ENCODE peak calls at places on chromosomes 7 and 10, in seven cellular contexts. H is AG09319, F is stomach, P is adrenal gland, B is IMR-90, A is neural crest cell, I is HL-60. R is an unnamed sample.

GRCh38 chr7:88311675-88312036 is 5.0 kb upstream of the STEAP4 start:
- DNase-seq in H (no peak), F (no peak), P (no peak), B (no peak), A (no peak), I (no peak), R (no peak)

GRCh38 chr10:98833550-98833949 is 386.8 kb upstream of the HPS1 start:
- DNase-seq in H (no peak), F (no peak), P (no peak), B (no peak), A (no peak), I (no peak), R (no peak)

GRCh38 chr7:137715546-137715945 is 131.2 kb downstream of the DGKI start:
- DNase-seq in H (no peak), F (no peak), P (no peak), B (peak; percentile 36), A (no peak), I (no peak), R (no peak)

GRCh38 chr7:101667399-101667798 is 38.3 kb upstream of the MYL10 start:
- DNase-seq in H (no peak), F (no peak), P (no peak), B (no peak), A (no peak), I (no peak), R (no peak)

GRCh38 chr7:2281556-2281955 is 32.7 kb downstream of the SNX8 start:
- DNase-seq in H (no peak), F (no peak), P (peak; percentile 25), B (peak; percentile 55), A (no peak), I (no peak), R (no peak)

GRCh38 chr7:47432988-47433895 is 148.7 kb downstream of the TNS3 start:
- DNase-seq in H (no peak), F (no peak), P (peak; percentile 50), B (no peak), A (no peak), I (no peak), R (no peak)

GRCh38 chr10:99761395-99761794 is 21.0 kb upstream of the ABCC2 start:
- DNase-seq in H (no peak), F (no peak), P (no peak), B (no peak), A (no peak), I (no peak), R (no peak)

GRCh38 chr7:41763626-41764025 is 60.7 kb upstream of the INHBA start:
- DNase-seq in H (no peak), F (no peak), P (no peak), B (peak; percentile 1), A (no peak), I (no peak), R (no peak)

GRCh38 chr7:5872326-5872725 is 8.3 kb upstream of the OCM start:
- DNase-seq in H (no peak), F (no peak), P (no peak), B (peak; percentile 55), A (no peak), I (no peak), R (no peak)

GRCh38 chr10:68086011-68086410 is 10.9 kb upstream of the HERC4 start:
- DNase-seq in H (no peak), F (no peak), P (no peak), B (no peak), A (no peak), I (no peak), R (no peak)

GRCh38 chr7:22110227-22110839 is 164.6 kb upstream of the CDCA7L start:
- DNase-seq in H (peak; percentile 70), F (peak; percentile 64), P (peak; percentile 76), B (peak; percentile 81), A (peak; percentile 70), I (peak; percentile 29), R (peak; percentile 57)

GRCh38 chr7:75658369-75658768 is 80.4 kb downstream of the HIP1 start:
- DNase-seq in H (no peak), F (no peak), P (no peak), B (no peak), A (no peak), I (no peak), R (no peak)

GRCh38 chr10:10490187-10490980 is 527.3 kb upstream of the CELF2 start:
- DNase-seq in H (no peak), F (no peak), P (no peak), B (peak; percentile 30), A (no peak), I (no peak), R (no peak)

GRCh38 chr7:116395125-116395791 is 104.3 kb upstream of the CAV2 start:
- DNase-seq in H (peak; percentile 37), F (no peak), P (no peak), B (peak; percentile 94), A (no peak), I (no peak), R (no peak)

GRCh38 chr7:106679153-106679931 is 18.4 kb upstream of the CCDC71L start:
- DNase-seq in H (no peak), F (no peak), P (no peak), B (peak; percentile 29), A (no peak), I (peak; percentile 20), R (no peak)

GRCh38 chr10:128173383-128173782 is 47.2 kb upstream of the MKI67 start:
- DNase-seq in H (no peak), F (no peak), P (no peak), B (no peak), A (no peak), I (no peak), R (no peak)

GRCh38 chr7:149354119-149354518 is 92.1 kb downstream of the ZNF783 start:
- DNase-seq in H (no peak), F (no peak), P (no peak), B (no peak), A (no peak), I (no peak), R (no peak)

GRCh38 chr10:34528320-34528719 is 286.8 kb downstream of the PARD3 start:
- DNase-seq in H (peak; percentile 54), F (no peak), P (peak; percentile 48), B (peak; percentile 93), A (no peak), I (no peak), R (no peak)

GRCh38 chr10:4848341-4849041 is 22.5 kb downstream of the AKR1E2 start:
- DNase-seq in H (no peak), F (no peak), P (no peak), B (no peak), A (no peak), I (no peak), R (no peak)

GRCh38 chr7:140639366-140640053 is 1.1 kb downstream of the DENND2A start:
- DNase-seq in H (no peak), F (no peak), P (no peak), B (peak; percentile 90), A (no peak), I (no peak), R (no peak)

GRCh38 chr10:12417341-12417740 is 68.0 kb downstream of the CAMK1D start:
- DNase-seq in H (no peak), F (no peak), P (no peak), B (no peak), A (no peak), I (no peak), R (no peak)

GRCh38 chr10:34666008-34666700 is 148.9 kb downstream of the PARD3 start:
- DNase-seq in H (peak; percentile 82), F (peak; percentile 40), P (peak; percentile 61), B (peak; percentile 94), A (no peak), I (no peak), R (no peak)

GRCh38 chr7:1455241-1455939 is 3.9 kb downstream of the MICALL2 start:
- DNase-seq in H (no peak), F (peak; percentile 95), P (peak; percentile 60), B (no peak), A (no peak), I (no peak), R (no peak)

GRCh38 chr10:76033457-76034196 is 602.2 kb downstream of the LRMDA start:
- DNase-seq in H (peak; percentile 31), F (peak; percentile 61), P (no peak), B (peak; percentile 5), A (no peak), I (no peak), R (no peak)
- TF ChIP-seq CTCF in H (peak; percentile 43), F (no peak), P (peak; percentile 5), B (no peak), A (peak; percentile 41), I (peak; percentile 10), R (peak; percentile 44)

GRCh38 chr7:82230826-82231581 is 212.6 kb downstream of the CACNA2D1 start:
- DNase-seq in H (no peak), F (no peak), P (no peak), B (no peak), A (no peak), I (no peak), R (no peak)

GRCh38 chr7:82235710-82236109 is 207.9 kb downstream of the CACNA2D1 start:
- DNase-seq in H (no peak), F (no peak), P (no peak), B (peak; percentile 64), A (no peak), I (no peak), R (no peak)

GRCh38 chr7:82229164-82229563 is 214.4 kb downstream of the CACNA2D1 start:
- DNase-seq in H (no peak), F (no peak), P (no peak), B (no peak), A (no peak), I (no peak), R (no peak)

GRCh38 chr7:82234457-82235049 is 209.0 kb downstream of the CACNA2D1 start:
- DNase-seq in H (peak; percentile 24), F (no peak), P (no peak), B (peak; percentile 59), A (no peak), I (no peak), R (no peak)
- TF ChIP-seq CTCF in H (peak; percentile 55), F (no peak), P (peak; percentile 48), B (peak; percentile 75), A (peak; percentile 85), I (peak; percentile 4), R (peak; percentile 79)

DNA sequence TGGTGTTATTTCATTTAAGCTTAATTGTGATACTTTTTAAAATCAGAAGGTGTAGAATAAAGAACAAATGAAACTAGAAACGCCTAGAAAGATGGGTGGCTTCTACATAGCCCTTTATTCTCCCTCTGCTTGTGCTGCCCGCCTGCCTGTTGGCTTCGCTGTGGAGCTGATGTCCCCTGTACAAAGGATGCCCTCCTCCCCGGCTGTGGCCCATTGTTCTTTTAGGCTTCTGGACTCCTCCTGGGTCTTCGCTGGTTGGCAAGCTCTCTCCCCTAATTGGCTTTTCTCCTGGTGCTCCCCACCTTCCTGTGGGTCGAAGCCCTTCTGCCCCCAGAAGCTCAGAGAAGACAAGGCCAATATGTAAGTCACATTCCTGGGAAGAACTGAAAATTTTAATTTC is 98.2 kb downstream of the FANK1 start:
- DNase-seq in H (no peak), F (no peak), P (no peak), B (no peak), A (no peak), I (no peak), R (no peak)
- TF ChIP-seq CTCF in H (no peak), F (no peak), P (no peak), B (no peak), A (no peak), I (no peak), R (no peak)

DNA sequence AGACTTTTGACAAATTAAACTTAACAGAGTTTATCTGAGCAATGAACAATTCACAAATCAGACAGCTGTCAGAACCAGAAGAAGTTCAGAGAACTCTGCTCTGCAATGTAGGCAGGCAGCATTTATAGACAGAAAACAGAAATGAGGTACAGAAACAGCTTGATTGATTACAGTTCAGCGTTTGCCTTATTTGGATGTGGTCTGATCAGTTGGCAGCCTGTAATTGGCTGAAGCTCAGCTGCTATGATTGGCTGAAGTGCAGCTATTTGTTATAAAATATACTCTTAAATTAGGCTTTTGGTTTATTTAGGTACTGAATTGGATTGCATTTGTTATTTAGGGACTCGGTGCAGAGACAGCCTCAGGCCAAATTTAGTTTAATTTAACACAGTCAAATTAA is 85.8 kb upstream of the JAZF1 start:
- DNase-seq in H (no peak), F (no peak), P (no peak), B (no peak), A (no peak), I (no peak), R (no peak)
- TF ChIP-seq CTCF in H (no peak), F (no peak), P (no peak), B (no peak), A (no peak), I (no peak), R (no peak)

R was measured in progenitor cell of endocrine pancreas.